ENCODE peak calls at places on chromosomes 7 and 10, in nine cellular contexts. N is CD4-positive, alpha-beta memory T cell; M is RPMI7951; Y is smooth muscle cell of the brain vasculature; S is ACHN; K is stimulated activated CD4-positive, alpha-beta T cell treated with anti-CD3 and anti-CD28 coated beads, Interleukin-2, amount 100 ng/mL, for 24 hours; W is GM12892; B is stimulated activated naive CD4-positive, alpha-beta T cell; T is NCI-H1092 treated with DMSO at 0.1 percent for 48 hours. H is an unnamed sample.

GRCh38 chr10:64115913-64116643 is 594.9 kb downstream of the REEP3 start:
- DNase-seq in N (no peak), M (no peak), Y (peak; percentile 3), S (peak; percentile 19), K (no peak), W (no peak), B (no peak), T (peak; percentile 2), H (peak; percentile 33)

GRCh38 chr10:120514035-120514620 is 57.1 kb downstream of the PLPP4 start:
- DNase-seq in N (no peak), M (peak; percentile 44), Y (peak; percentile 26), S (peak; percentile 75), K (no peak), W (no peak), B (no peak), T (no peak), H (peak; percentile 83)

GRCh38 chr10:70430489-70431445 is 10.7 kb downstream of the NODAL start:
- DNase-seq in N (no peak), M (no peak), Y (no peak), S (no peak), K (no peak), W (no peak), B (no peak), T (no peak), H (peak; percentile 72)

GRCh38 chr10:118595598-118596425 is at the start of gene PRLHR:
- DNase-seq in N (no peak), M (peak; percentile 17), Y (no peak), S (peak; percentile 37), K (no peak), W (no peak), B (no peak), T (peak; percentile 7), H (peak; percentile 74)

GRCh38 chr10:99433378-99434020 is 3.1 kb upstream of the GOT1 start:
- DNase-seq in N (no peak), M (no peak), Y (no peak), S (peak; percentile 23), K (no peak), W (no peak), B (no peak), T (no peak), H (no peak)

GRCh38 chr10:52961298-52961697 is 188.7 kb upstream of the MBL2 start:
- DNase-seq in N (no peak), M (no peak), Y (no peak), S (no peak), K (no peak), W (no peak), B (no peak), T (no peak), H (no peak)

GRCh38 chr7:20798081-20798693 is 11.5 kb upstream of the SP8 start:
- DNase-seq in N (no peak), M (peak; percentile 62), Y (no peak), S (peak; percentile 92), K (no peak), W (peak; percentile 65), B (no peak), T (peak; percentile 90), H (peak; percentile 72)

GRCh38 chr10:35372329-35372728 is 36.0 kb downstream of the CCNY start:
- DNase-seq in N (no peak), M (no peak), Y (no peak), S (no peak), K (no peak), W (no peak), B (no peak), T (no peak), H (no peak)

GRCh38 chr7:25894002-25894901 is 257.7 kb upstream of the NFE2L3 start:
- DNase-seq in N (peak; percentile 20), M (peak; percentile 57), Y (no peak), S (peak; percentile 72), K (no peak), W (no peak), B (peak; percentile 23), T (no peak), H (peak; percentile 48)

GRCh38 chr10:88851706-88852105 is at the start of gene ANKRD22:
- DNase-seq in N (no peak), M (peak; percentile 59), Y (no peak), S (peak; percentile 46), K (no peak), W (no peak), B (no peak), T (no peak), H (peak; percentile 84)

GRCh38 chr7:10225265-10225664 is 748.4 kb upstream of the PHF14 start:
- DNase-seq in N (no peak), M (no peak), Y (no peak), S (no peak), K (no peak), W (no peak), B (no peak), T (no peak), H (no peak)